ENCODE peak calls at places on chromosomes 16 and 17, in four cellular contexts. S is HCT116, G is H1, V is GM12878. L is an unnamed sample.
A peak's percentile ranks its signal among the peaks of the same experiment; 100 is the strongest.

GRCh38 chr17:61732169-61732568 is 131.2 kb downstream of the BRIP1 start:
- DNase-seq in S (no peak), G (no peak), V (no peak), L (no peak)

GRCh38 chr17:58153046-58153445 is 4.9 kb downstream of the OR4D1 start:
- DNase-seq in S (no peak), G (no peak), V (no peak), L (no peak)

GRCh38 chr16:10169031-10169430 is 13.2 kb downstream of the GRIN2A start:
- DNase-seq in S (no peak), G (no peak), V (no peak), L (no peak)

GRCh38 chr17:73232587-73233373 is 28.9 kb downstream of the CPSF4L start:
- DNase-seq in S (no peak), G (no peak), V (no peak), L (peak; percentile 56)

GRCh38 chr17:43658890-43659289 is 2.8 kb downstream of the MEOX1 start:
- DNase-seq in S (no peak), G (no peak), V (no peak), L (no peak)

GRCh38 chr17:7221281-7222092 is 1.7 kb downstream of the ACADVL start:
- DNase-seq in S (no peak), G (no peak), V (no peak), L (no peak)

GRCh38 chr17:82696916-82697807 is 1.3 kb downstream of the RAB40B start:
- DNase-seq in S (no peak), G (peak; percentile 59), V (no peak), L (no peak)

GRCh38 chr16:1907226-1907849 is 10.9 kb downstream of the HS3ST6 start:
- DNase-seq in S (no peak), G (no peak), V (no peak), L (no peak)

GRCh38 chr16:80708823-80709222 is 95.6 kb downstream of the CDYL2 start:
- DNase-seq in S (no peak), G (no peak), V (no peak), L (no peak)

GRCh38 chr17:61862975-61863800 is at the start of gene BRIP1:
- DNase-seq in S (peak; percentile 93), G (peak; percentile 88), V (peak; percentile 78), L (peak; percentile 98)

GRCh38 chr16:88940196-88941050 is 36.6 kb downstream of the CBFA2T3 start:
- DNase-seq in S (no peak), G (peak; percentile 72), V (no peak), L (peak; percentile 79)

GRCh38 chr17:42428141-42428944 is 5.3 kb upstream of the CAVIN1 start:
- DNase-seq in S (peak; percentile 88), G (no peak), V (no peak), L (peak; percentile 88)

GRCh38 chr16:87188104-87188503 is 129.1 kb downstream of the C16orf95 start:
- DNase-seq in S (no peak), G (no peak), V (no peak), L (no peak)

GRCh38 chr17:35243459-35244204 is 760 bp downstream of the SLFN5 start:
- DNase-seq in S (no peak), G (peak; percentile 58), V (no peak), L (peak; percentile 58)

GRCh38 chr16:4648917-4649316 is 24.3 kb downstream of the MGRN1 start:
- DNase-seq in S (no peak), G (no peak), V (no peak), L (no peak)

GRCh38 chr17:76733618-76733957 is 3.5 kb downstream of the SRSF2 start:
- DNase-seq in S (no peak), G (no peak), V (no peak), L (no peak)

GRCh38 chr16:10987361-10988163 is 43.2 kb downstream of the CLEC16A start:
- DNase-seq in S (no peak), G (no peak), V (no peak), L (no peak)

GRCh38 chr16:84780977-84781376 is 38.8 kb upstream of the CRISPLD2 start:
- DNase-seq in S (no peak), G (no peak), V (no peak), L (no peak)
- TF ChIP-seq JUND in S (no peak), G (no peak), V (no peak), L (no peak)

DNA sequence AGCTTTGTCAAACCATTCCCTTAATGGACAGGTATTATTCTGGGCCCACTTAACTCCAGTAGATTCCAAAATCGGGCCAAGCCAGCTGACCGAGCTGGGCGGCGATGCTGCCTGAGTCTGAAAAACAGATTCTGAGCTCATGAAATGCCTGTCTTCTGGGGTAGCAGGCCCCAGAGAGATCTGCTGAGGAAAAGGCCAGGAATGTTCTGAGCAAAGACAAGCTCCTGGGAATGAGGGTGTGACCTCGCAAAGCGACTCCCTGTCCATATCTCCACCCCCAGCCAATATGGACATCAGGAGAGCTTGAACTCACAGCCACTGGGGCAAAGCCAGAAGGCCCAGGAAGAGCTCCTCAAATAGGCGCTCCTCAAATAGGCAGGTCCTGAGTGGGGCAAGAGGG is 23.7 kb downstream of the ZNF423 start:
- DNase-seq in S (no peak), G (no peak), V (no peak), L (no peak)
- TF ChIP-seq JUND in S (no peak), G (no peak), V (no peak), L (no peak)

DNA sequence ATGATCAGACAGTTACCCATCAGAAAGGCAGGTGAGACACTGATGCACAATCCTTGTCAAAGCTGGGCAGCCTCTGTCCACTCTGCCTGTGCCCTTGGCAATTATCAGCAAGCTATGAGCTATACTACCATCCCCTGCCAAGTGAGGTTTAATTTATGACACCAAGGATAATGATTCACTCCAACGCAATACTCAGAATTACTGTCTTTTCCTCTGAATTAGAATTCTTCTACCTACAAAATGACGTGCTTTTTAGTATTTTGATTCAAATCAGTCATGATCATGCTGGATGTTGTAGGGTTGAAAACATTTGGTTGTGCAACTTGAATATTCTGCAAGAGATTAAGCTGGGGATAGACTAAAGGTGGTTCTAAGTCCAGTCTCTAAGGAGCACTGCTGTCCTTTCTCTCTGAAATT is 116.8 kb upstream of the SOX9 start:
- DNase-seq in S (no peak), G (no peak), V (no peak), L (no peak)
- TF ChIP-seq JUND in S (no peak), G (no peak), V (no peak), L (no peak)

DNA sequence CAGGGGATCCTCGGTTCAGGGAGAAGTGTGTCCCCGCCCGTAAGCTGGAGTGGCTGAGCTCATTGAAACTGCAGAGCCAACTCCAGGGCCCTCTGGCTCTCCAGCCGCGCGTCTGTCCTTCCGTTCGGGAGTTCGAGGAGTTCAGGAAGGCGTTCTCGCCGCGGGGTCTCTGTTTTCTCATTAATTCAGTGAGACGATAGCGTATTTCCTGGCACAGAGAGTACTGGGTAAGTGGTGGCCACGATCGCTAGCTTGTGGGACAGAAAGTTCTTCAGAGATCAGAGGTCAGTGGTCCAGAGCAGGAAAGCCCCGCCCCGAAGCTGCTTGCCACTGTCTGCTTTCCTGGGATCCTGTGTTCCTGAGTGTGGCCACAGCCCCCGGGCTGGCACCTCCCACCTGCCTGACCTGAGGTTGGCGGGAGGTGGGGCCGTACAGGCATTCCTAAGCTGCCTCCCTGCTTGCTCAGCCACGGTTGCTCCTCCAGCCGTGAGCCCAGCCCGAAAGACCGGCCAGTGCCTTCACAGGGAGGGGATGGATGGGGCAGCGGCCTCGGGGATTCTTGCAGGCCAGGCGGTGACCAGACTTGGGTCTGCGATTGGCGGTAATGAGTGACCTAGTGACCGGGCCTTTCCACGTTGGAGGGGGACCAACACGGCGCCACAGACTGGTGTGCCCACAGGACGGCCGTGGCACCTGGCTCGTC is 8.9 kb downstream of the BAIAP2 start:
- DNase-seq in S (peak; percentile 71), G (no peak), V (no peak), L (peak; percentile 97)
- TF ChIP-seq JUND in S (no peak), G (no peak), V (no peak), L (no peak)

GRCh38 chr16:48374255-48374654 is 11.0 kb downstream of the SIAH1 start:
- DNase-seq in S (no peak), G (no peak), V (no peak), L (no peak)
- TF ChIP-seq JUND in S (no peak), G (no peak), V (no peak), L (no peak)

DNA sequence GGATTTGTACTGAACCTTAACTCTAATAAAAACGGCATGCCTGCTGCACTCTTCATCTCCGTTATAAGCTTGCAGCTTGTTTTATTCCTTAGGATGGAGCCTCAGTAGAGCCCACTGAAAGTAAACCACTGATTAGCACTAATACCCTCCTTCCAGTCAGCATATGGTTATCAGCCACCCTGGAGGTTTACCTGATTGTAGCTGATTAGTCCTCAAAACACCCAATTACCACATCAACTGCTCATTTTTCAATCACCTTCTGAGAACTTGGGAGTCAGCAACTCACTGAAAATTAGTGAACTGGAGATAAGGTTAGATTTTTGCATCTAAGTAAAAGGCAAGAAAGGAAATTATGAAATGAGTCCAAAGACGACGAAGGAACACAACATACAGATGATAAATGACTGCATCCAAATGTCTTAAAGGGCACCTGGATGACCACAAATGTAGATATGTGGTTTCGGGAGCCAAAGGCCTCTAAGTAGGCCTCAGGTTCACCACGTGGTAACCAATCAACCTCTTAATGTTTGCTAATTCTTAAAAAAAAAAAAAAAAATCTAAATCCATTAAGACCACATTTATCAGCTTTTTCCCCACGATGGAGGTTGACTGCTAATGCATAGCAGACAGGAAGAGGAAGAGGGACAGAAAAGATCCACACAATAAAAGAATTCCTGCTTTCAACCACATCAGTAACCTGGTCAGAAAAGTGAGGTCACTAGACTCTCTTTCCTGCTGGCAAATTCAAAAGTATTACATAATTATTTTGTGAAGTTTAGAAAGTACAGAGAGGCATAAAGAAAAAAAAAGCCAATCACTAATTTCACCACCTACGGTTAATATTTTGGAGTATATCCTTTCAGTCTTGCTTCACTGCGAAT is 28.0 kb downstream of the DCUN1D3 start:
- DNase-seq in S (no peak), G (no peak), V (no peak), L (no peak)
- TF ChIP-seq JUND in S (no peak), G (no peak), V (no peak), L (no peak)

GRCh38 chr17:74773871-74774286 is 2.3 kb downstream of the NAT9 start:
- DNase-seq in S (no peak), G (no peak), V (no peak), L (peak; percentile 72)
- TF ChIP-seq JUND in S (no peak), G (no peak), V (no peak), L (no peak)

L was measured in T47D.